ENCODE peak calls at places on chromosomes 1 and 21, in six cellular contexts. Y is fibroblast of the aortic adventitia, E is colonic mucosa, B is SK-N-SH, O is cardiac fibroblast, Z is heart right ventricle. C is an unnamed sample.

GRCh38 chr1:167881069-167881468 is 32.9 kb downstream of the ADCY10 start:
- DNase-seq in B (no peak), Y (peak), E (no peak), Z (no peak), O (peak), C (no peak)

GRCh38 chr1:28297826-28298225 is 31.0 kb upstream of the MED18 start:
- DNase-seq in O (no peak), Z (no peak), B (no peak), Y (no peak), E (no peak), C (no peak)

GRCh38 chr1:183777359-183777758 is 27.6 kb upstream of the RGL1 start:
- DNase-seq in E (no peak), Z (no peak), B (no peak), Y (peak), O (no peak), C (no peak)

GRCh38 chr21:44368711-44369446 is 15.5 kb downstream of the TRPM2 start:
- DNase-seq in Y (no peak), Z (no peak), B (peak), E (no peak), O (no peak), C (no peak)

GRCh38 chr21:46205121-46205520 is 20.9 kb upstream of the SPATC1L start:
- DNase-seq in B (peak), E (no peak), Z (no peak), Y (no peak), O (no peak), C (no peak)

GRCh38 chr1:117930173-117930447 is 571 bp downstream of the WDR3 start:
- DNase-seq in O (peak), Y (no peak), B (no peak), Z (no peak), E (no peak), C (no peak)

GRCh38 chr1:159612211-159612885 is 24.7 kb downstream of the APCS start:
- DNase-seq in O (no peak), Z (no peak), Y (no peak), B (no peak), E (no peak), C (no peak)

GRCh38 chr1:229139320-229139719 is 131.6 kb upstream of the RAB4A start:
- DNase-seq in Z (no peak), O (no peak), Y (no peak), E (no peak), B (no peak), C (no peak)

GRCh38 chr1:6486433-6487011 is 4.9 kb downstream of the PLEKHG5 start:
- DNase-seq in E (peak), O (peak), Y (peak), Z (peak), B (peak), C (peak)

GRCh38 chr1:101105877-101106276 is 80.3 kb upstream of the DPH5 start:
- DNase-seq in B (no peak), E (no peak), Z (no peak), O (peak), Y (peak), C (no peak)

GRCh38 chr1:43706598-43707190 is 642 bp upstream of the ST3GAL3 start:
- DNase-seq in Z (no peak), O (peak), Y (peak), E (peak), B (peak), C (no peak)

GRCh38 chr1:18646091-18646775 is 15.6 kb downstream of the PAX7 start:
- DNase-seq in Y (no peak), Z (no peak), E (no peak), B (peak), O (no peak), C (no peak)

GRCh38 chr1:34101151-34101550 is 63.9 kb downstream of the CSMD2 start:
- DNase-seq in Z (no peak), E (no peak), Y (peak), O (no peak), B (no peak), C (no peak)

GRCh38 chr1:66214901-66215300 is 319.1 kb upstream of the SGIP1 start:
- DNase-seq in E (no peak), Z (no peak), B (no peak), O (no peak), Y (no peak), C (no peak)

GRCh38 chr1:85894651-85895050 is 186.4 kb upstream of the ZNHIT6 start:
- DNase-seq in O (peak), Y (peak), Z (peak), B (peak), E (no peak), C (peak)
- TF ChIP-seq CTCF in O (peak), Y (peak), Z (peak), B (peak), E (peak), C (no peak)

GRCh38 chr1:205861540-205861939 is 11.6 kb upstream of the PM20D1 start:
- DNase-seq in B (no peak), E (no peak), O (no peak), Z (no peak), Y (no peak), C (no peak)

GRCh38 chr1:205852969-205853368 is 3.0 kb upstream of the PM20D1 start:
- DNase-seq in Z (no peak), Y (no peak), O (no peak), E (no peak), B (no peak), C (no peak)

GRCh38 chr1:205856433-205856832 is 6.5 kb upstream of the PM20D1 start:
- DNase-seq in Y (no peak), B (no peak), O (no peak), Z (no peak), E (no peak), C (no peak)

DNA sequence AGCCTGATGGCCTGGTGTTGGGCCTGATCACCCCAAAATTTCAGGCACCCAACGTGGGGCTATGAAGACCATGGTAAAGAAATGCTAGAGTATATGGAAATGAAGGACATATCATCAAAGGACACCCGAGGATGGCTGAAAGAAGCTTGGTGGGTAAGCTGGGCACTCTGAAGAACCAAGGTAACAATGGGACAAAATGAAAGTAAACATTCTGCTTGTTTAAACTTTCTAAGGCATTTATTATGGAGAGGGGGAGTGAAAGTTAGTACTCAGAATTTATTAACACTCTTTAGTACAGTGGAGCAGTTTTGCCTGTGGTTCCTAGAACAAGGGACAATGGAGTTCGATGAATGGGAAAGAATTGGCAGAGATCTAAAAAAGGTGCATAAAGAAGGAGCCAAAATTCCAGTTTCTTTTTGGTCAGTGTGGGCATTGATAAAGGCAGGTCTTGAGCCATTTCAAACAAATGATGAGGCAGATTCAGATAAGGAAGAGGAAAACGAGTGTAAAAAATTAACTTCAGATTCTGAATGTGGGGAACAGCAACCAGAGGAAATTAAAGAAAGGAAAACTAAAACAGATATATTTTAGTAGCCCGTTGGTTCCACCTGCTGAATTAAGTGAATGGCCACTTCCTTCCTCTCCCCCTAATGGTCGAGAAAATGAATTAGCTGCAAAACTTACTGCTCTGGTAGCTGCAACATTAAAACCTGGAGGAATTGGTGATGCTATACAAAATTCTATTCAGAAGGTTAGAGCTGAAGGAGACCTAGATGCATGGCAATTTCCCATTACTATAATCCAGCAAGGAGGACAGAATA is 8.4 kb upstream of the PM20D1 start:
- DNase-seq in E (no peak), Y (no peak), Z (no peak), O (no peak), B (no peak), C (no peak)
- TF ChIP-seq CTCF in E (no peak), Y (peak), Z (peak), O (no peak), B (no peak), C (peak)

GRCh38 chr1:209435654-209436566 is 147.6 kb upstream of the CAMK1G start:
- DNase-seq in E (peak), Z (peak), B (peak), Y (peak), O (peak), C (peak)
- TF ChIP-seq CTCF in E (peak), Z (peak), B (peak), Y (peak), O (peak), C (peak)

GRCh38 chr1:154859786-154860153 is 10.3 kb downstream of the KCNN3 start:
- DNase-seq in Z (no peak), E (no peak), Y (no peak), O (no peak), B (no peak), C (no peak)
- TF ChIP-seq CTCF in Z (no peak), E (no peak), Y (no peak), O (no peak), B (no peak), C (no peak)

DNA sequence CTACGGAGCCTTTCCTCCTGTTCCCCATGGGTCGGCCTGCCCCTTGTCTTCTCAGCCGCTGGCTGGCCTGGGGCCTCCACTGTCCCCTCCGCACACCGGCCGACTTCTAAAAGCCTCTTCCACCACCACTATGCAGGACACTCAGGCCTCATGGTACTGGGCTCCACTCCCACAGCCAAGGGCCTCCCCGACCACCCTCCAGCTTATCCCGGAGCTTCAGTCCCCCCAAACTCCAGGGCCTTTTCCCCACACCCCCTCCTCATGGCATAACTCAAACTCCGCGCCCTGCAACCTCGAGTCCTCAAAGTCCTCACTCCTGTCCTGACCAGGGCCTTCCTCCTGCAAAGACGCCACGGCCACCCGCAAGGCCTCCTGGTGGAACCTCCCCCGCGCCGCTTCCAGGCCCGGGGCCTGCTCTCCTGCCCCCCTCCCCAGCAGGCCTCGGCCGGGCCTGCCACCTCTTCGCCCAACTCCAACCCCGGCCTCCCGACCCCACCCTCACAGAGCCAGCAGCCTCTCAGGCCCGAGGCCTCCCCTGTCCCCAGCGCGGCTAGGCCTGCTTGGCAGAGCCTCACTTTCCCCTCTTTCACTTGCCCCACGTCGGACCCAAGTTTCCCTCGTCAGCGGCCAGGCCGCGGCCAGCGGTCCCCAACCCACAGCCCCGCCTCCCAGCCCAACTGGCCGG is 1.9 kb downstream of the LRRC41 start:
- DNase-seq in Y (peak), O (peak), E (peak), B (peak), Z (peak), C (peak)
- TF ChIP-seq CTCF in Y (no peak), O (no peak), E (no peak), B (no peak), Z (no peak), C (no peak)

GRCh38 chr1:97243973-97244560 is 522.5 kb downstream of the PTBP2 start:
- DNase-seq in E (no peak), B (peak), O (peak), Y (peak), Z (no peak), C (no peak)
- TF ChIP-seq CTCF in E (peak), B (peak), O (peak), Y (peak), Z (peak), C (peak)